ENCODE peak calls at places on chromosomes 1 and 21, in ten cellular contexts. E, V, L, R, P, K, Z, U, F and B are unnamed samples.
A peak's percentile ranks its signal among the peaks of the same experiment; 100 is the strongest.

GRCh38 chr1:31501505-31501904 is 74.8 kb upstream of the TINAGL1 start:
- DNase-seq in U (no peak), V (no peak), R (no peak), L (no peak), E (no peak), Z (no peak), K (no peak), P (no peak), F (no peak), B (no peak)

GRCh38 chr1:183270541-183271141 is 84.6 kb downstream of the LAMC2 start:
- DNase-seq in L (peak; percentile 56), F (no peak), K (no peak), Z (peak; percentile 81), U (no peak), V (no peak), P (no peak), E (no peak), R (no peak), B (no peak)

GRCh38 chr1:204726478-204726877 is 40.9 kb upstream of the LRRN2 start:
- DNase-seq in Z (no peak), K (no peak), E (no peak), U (no peak), R (no peak), L (no peak), P (no peak), F (no peak), V (no peak), B (peak; percentile 29)

GRCh38 chr21:43361127-43361492 is 65.8 kb downstream of the SIK1 start:
- DNase-seq in P (no peak), V (no peak), R (peak; percentile 79), F (no peak), Z (no peak), U (no peak), L (peak; percentile 58), E (peak; percentile 67), K (no peak), B (no peak)

GRCh38 chr1:171590022-171590421 is 32.0 kb upstream of the MYOCOS start:
- DNase-seq in K (no peak), F (no peak), R (no peak), U (no peak), P (no peak), L (no peak), V (no peak), Z (peak; percentile 24), E (no peak), B (no peak)

GRCh38 chr1:167755568-167756145 is 33.9 kb downstream of the MPZL1 start:
- DNase-seq in F (no peak), U (no peak), K (no peak), L (no peak), V (no peak), Z (no peak), P (no peak), R (no peak), E (no peak), B (no peak)

GRCh38 chr1:175885247-175885646 is 141.9 kb upstream of the TNR start:
- DNase-seq in V (no peak), R (no peak), U (no peak), K (no peak), F (no peak), Z (peak; percentile 43), P (no peak), L (no peak), E (no peak), B (peak; percentile 1)

GRCh38 chr1:212782422-212783154 is 9.0 kb downstream of the NSL1 start:
- DNase-seq in K (no peak), U (no peak), E (no peak), Z (no peak), L (no peak), V (no peak), R (no peak), F (no peak), P (no peak), B (no peak)

GRCh38 chr1:53683986-53684740 is 54.8 kb downstream of the GLIS1 start:
- DNase-seq in V (no peak), E (no peak), L (no peak), Z (no peak), R (no peak), F (no peak), K (no peak), P (no peak), U (no peak), B (no peak)

GRCh38 chr1:53687426-53687825 is 51.5 kb downstream of the GLIS1 start:
- DNase-seq in U (no peak), P (no peak), Z (no peak), E (no peak), F (no peak), L (no peak), V (no peak), R (no peak), K (no peak), B (no peak)

GRCh38 chr1:53686371-53687267 is 52.3 kb downstream of the GLIS1 start:
- DNase-seq in F (no peak), U (no peak), P (no peak), E (no peak), L (no peak), Z (no peak), V (no peak), K (no peak), R (no peak), B (no peak)

GRCh38 chr1:53684741-53685140 is 54.2 kb downstream of the GLIS1 start:
- DNase-seq in K (no peak), E (no peak), R (no peak), V (no peak), F (no peak), Z (no peak), P (no peak), U (no peak), L (no peak), B (no peak)

DNA sequence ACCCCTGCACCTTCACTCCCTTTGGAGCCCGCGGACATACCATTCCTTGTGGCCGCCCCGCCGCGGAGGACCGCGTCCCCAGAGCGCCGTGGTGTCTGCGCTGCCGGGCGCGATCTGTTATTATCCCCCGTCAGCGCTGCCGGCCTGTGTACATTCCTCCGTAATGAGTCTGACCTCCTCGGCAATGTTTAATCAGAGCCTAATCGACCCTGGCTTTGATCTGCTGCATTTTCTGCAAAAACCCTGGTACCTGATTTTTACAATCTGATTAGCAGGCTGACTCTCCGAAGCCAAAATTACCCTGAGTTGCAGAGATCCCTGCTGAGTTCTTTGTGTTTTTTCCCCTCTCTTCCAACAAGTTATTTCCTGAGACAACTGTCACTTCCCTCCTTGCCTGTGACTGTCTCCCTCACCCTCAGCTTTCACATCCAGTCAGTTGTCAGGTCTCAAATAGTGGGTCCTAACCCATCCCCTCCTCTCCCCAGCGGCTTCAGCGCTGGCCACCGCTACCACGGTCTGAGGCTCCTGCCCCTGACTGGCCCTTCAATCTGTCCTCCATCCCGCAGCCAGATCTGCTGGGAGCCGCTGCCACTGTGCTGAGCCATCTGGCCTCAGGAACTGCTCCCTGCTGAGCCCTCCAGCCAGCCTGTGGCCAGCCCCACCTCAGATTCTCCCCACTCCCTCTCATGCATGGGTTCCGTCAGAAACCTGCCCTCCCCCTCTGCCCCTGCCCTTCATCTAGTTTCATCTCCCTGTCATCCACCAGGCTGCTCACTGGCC is 53.5 kb downstream of the GLIS1 start:
- DNase-seq in E (no peak), Z (no peak), R (no peak), L (no peak), V (no peak), U (no peak), F (no peak), K (no peak), P (no peak), B (no peak)
- H3K4me3 ChIP-seq in E (no peak overlapping the region), Z (no peak overlapping the region), R (no peak overlapping the region), L (no peak overlapping the region), V (no peak overlapping the region), U (no peak overlapping the region), F (no peak overlapping the region), K (no peak overlapping the region), P (no peak overlapping the region), B (no peak overlapping the region)

GRCh38 chr1:98323396-98323795 is 338.1 kb upstream of the SNX7 start:
- DNase-seq in F (no peak), E (no peak), P (no peak), R (no peak), V (no peak), K (no peak), U (no peak), Z (no peak), L (no peak), B (no peak)
- H3K27ac ChIP-seq in F (peak overlapping the region; percentile 43), E (no peak overlapping the region), P (no peak overlapping the region), R (peak overlapping the region; percentile 31), V (peak overlapping the region; percentile 74), K (peak overlapping the region; percentile 61), U (no peak overlapping the region), Z (peak overlapping the region; percentile 76), L (peak overlapping the region; percentile 63), B (peak overlapping the region; percentile 76)

GRCh38 chr1:192844360-192844759 is 35.5 kb downstream of the RGS2 start:
- DNase-seq in V (no peak), E (no peak), P (no peak), R (no peak), L (no peak), U (no peak), Z (no peak), K (no peak), F (no peak), B (no peak)
- H3K4me3 ChIP-seq in V (no peak overlapping the region), E (no peak overlapping the region), P (no peak overlapping the region), R (no peak overlapping the region), L (no peak overlapping the region), U (no peak overlapping the region), Z (no peak overlapping the region), K (no peak overlapping the region), F (no peak overlapping the region), B (no peak overlapping the region)

GRCh38 chr1:24022611-24023359 is 42.7 kb upstream of the SRSF10 start:
- DNase-seq in F (no peak), R (no peak), E (no peak), U (no peak), K (no peak), L (no peak), V (no peak), Z (no peak), P (no peak), B (no peak)
- H3K27ac ChIP-seq in F (no peak overlapping the region), R (peak overlapping the region; percentile 76), E (peak overlapping the region; percentile 91), U (no peak overlapping the region), K (no peak overlapping the region), L (peak overlapping the region; percentile 94), V (peak overlapping the region; percentile 95), Z (peak overlapping the region; percentile 53), P (no peak overlapping the region), B (peak overlapping the region; percentile 52)

GRCh38 chr1:198523183-198523942 is 17.1 kb downstream of the ATP6V1G3 start:
- DNase-seq in F (no peak), K (no peak), V (no peak), Z (no peak), R (no peak), E (no peak), P (no peak), L (no peak), U (no peak), B (no peak)
- H3K4me3 ChIP-seq in F (no peak overlapping the region), K (no peak overlapping the region), V (no peak overlapping the region), Z (no peak overlapping the region), R (no peak overlapping the region), E (no peak overlapping the region), P (peak overlapping the region; percentile 39), L (no peak overlapping the region), U (no peak overlapping the region), B (no peak overlapping the region)

GRCh38 chr1:236992449-236992848 is 11.8 kb downstream of the MT1HL1 start:
- DNase-seq in U (no peak), R (no peak), V (no peak), Z (no peak), P (no peak), F (no peak), K (no peak), E (no peak), L (no peak), B (no peak)
- H3K27ac ChIP-seq in U (no peak overlapping the region), R (no peak overlapping the region), V (no peak overlapping the region), Z (no peak overlapping the region), P (no peak overlapping the region), F (no peak overlapping the region), K (no peak overlapping the region), E (no peak overlapping the region), L (no peak overlapping the region), B (no peak overlapping the region)

GRCh38 chr1:86502721-86503430 is 34.1 kb downstream of the CLCA1 start:
- DNase-seq in K (no peak), V (no peak), L (no peak), U (no peak), F (no peak), P (no peak), R (no peak), Z (no peak), E (peak; percentile 50), B (no peak)
- H3K4me3 ChIP-seq in K (peak overlapping the region; percentile 41), V (peak overlapping the region; percentile 66), L (peak overlapping the region; percentile 59), U (peak overlapping the region; percentile 67), F (no peak overlapping the region), P (peak overlapping the region; percentile 61), R (peak overlapping the region; percentile 46), Z (no peak overlapping the region), E (peak overlapping the region; percentile 58), B (peak overlapping the region; percentile 59)